ENCODE peak calls at places on chromosomes 1 and 21, in six cellular contexts. A is iPS-NIHi11; R is GM10248; E is stimulated activated CD8-positive, alpha-beta memory T cell treated with anti-CD3 and anti-CD28 coated beads, Interleukin-2, amount 100 ng/mL, for 1 hour; W is type B pancreatic cell; F is ELR. O is an unnamed sample.
A peak's percentile ranks its signal among the peaks of the same experiment; 100 is the strongest.

GRCh38 chr1:62539028-62539447 is 58.3 kb upstream of the ANGPTL3 start:
- DNase-seq in E (no peak), W (no peak), R (no peak), A (no peak), F (no peak), O (no peak)

GRCh38 chr1:204294371-204294770 is 65.4 kb downstream of the PLEKHA6 start:
- DNase-seq in W (no peak), F (peak; percentile 95), E (no peak), R (no peak), A (no peak), O (no peak)

GRCh38 chr1:63408331-63408730 is 40.9 kb downstream of the ALG6 start:
- DNase-seq in E (no peak), A (no peak), F (no peak), W (no peak), R (no peak), O (no peak)

GRCh38 chr1:234047113-234047512 is 142.6 kb downstream of the SLC35F3 start:
- DNase-seq in A (no peak), W (no peak), F (peak; percentile 1), E (no peak), R (no peak), O (no peak)

GRCh38 chr21:43916691-43917514 is 51.9 kb downstream of the AGPAT3 start:
- DNase-seq in R (peak; percentile 75), F (no peak), E (no peak), A (no peak), W (no peak), O (peak; percentile 32)

GRCh38 chr1:72485786-72486185 is 203.4 kb upstream of the NEGR1 start:
- DNase-seq in E (no peak), F (no peak), R (no peak), A (no peak), W (no peak), O (peak; percentile 23)

GRCh38 chr1:52193985-52194384 is 52.1 kb downstream of the ZFYVE9 start:
- DNase-seq in A (no peak), R (no peak), F (no peak), W (no peak), E (no peak), O (no peak)

GRCh38 chr1:31580513-31580870 is 4.2 kb downstream of the TINAGL1 start:
- DNase-seq in E (no peak), A (no peak), W (no peak), R (no peak), F (no peak), O (no peak)

GRCh38 chr1:200558866-200559459 is 61.6 kb downstream of the KIF14 start:
- DNase-seq in W (no peak), F (peak; percentile 62), A (peak; percentile 18), R (peak; percentile 46), E (no peak), O (peak; percentile 54)

GRCh38 chr1:13700521-13701273 is 709 bp downstream of the PRDM2 start:
- DNase-seq in A (peak; percentile 75), F (peak; percentile 29), R (peak; percentile 64), W (no peak), E (peak; percentile 6), O (peak; percentile 54)

GRCh38 chr1:244322791-244323521 is 128.8 kb downstream of the ADSS2 start:
- DNase-seq in F (peak; percentile 100), E (no peak), A (peak; percentile 51), W (no peak), R (no peak), O (no peak)

O was measured in G401.